ENCODE peak calls at places on chromosomes 6 and 20, in nine cellular contexts. One of them, this sample, is unnamed.
A peak's percentile ranks its signal among the peaks of the same experiment; 100 is the strongest.

GRCh38 chr6:44227138-44227770 is 3.9 kb downstream of the SLC29A1 start:
- DNase-seq in testis: no peak
- DNase-seq in stimulated activated CD4-positive, alpha-beta T cell treated with anti-CD3 and anti-CD28 coated beads, Interleukin-15, amount 100 ng/mL, for 24 hours: no peak
- DNase-seq in heart right ventricle: no peak
- DNase-seq in astrocyte of the spinal cord: no peak
- DNase-seq in NCI-H2081: no peak
- DNase-seq in NCI-H187: no peak
- DNase-seq in ELR: no peak
- DNase-seq in endothelial cell of umbilical vein: no peak
- DNase-seq in this sample: peak; percentile 65

GRCh38 chr6:14670806-14671205 is 553.2 kb downstream of the CD83 start:
- DNase-seq in testis: no peak
- DNase-seq in stimulated activated CD4-positive, alpha-beta T cell treated with anti-CD3 and anti-CD28 coated beads, Interleukin-15, amount 100 ng/mL, for 24 hours: no peak
- DNase-seq in heart right ventricle: no peak
- DNase-seq in astrocyte of the spinal cord: no peak
- DNase-seq in NCI-H2081: no peak
- DNase-seq in NCI-H187: no peak
- DNase-seq in ELR: no peak
- DNase-seq in endothelial cell of umbilical vein: no peak
- DNase-seq in this sample: no peak

GRCh38 chr20:651713-652610 is 1.0 kb downstream of the SRXN1 start:
- DNase-seq in testis: no peak
- DNase-seq in stimulated activated CD4-positive, alpha-beta T cell treated with anti-CD3 and anti-CD28 coated beads, Interleukin-15, amount 100 ng/mL, for 24 hours: peak; percentile 31
- DNase-seq in heart right ventricle: no peak
- DNase-seq in astrocyte of the spinal cord: no peak
- DNase-seq in NCI-H2081: no peak
- DNase-seq in NCI-H187: no peak
- DNase-seq in ELR: peak; percentile 21
- DNase-seq in endothelial cell of umbilical vein: no peak
- DNase-seq in this sample: no peak

GRCh38 chr20:23452776-23453175 is at the start of gene CST11:
- DNase-seq in testis: no peak
- DNase-seq in stimulated activated CD4-positive, alpha-beta T cell treated with anti-CD3 and anti-CD28 coated beads, Interleukin-15, amount 100 ng/mL, for 24 hours: no peak
- DNase-seq in heart right ventricle: no peak
- DNase-seq in astrocyte of the spinal cord: no peak
- DNase-seq in NCI-H2081: no peak
- DNase-seq in NCI-H187: no peak
- DNase-seq in ELR: no peak
- DNase-seq in endothelial cell of umbilical vein: no peak
- DNase-seq in this sample: no peak

GRCh38 chr6:26249709-26249958 is 115.4 kb upstream of the BTN3A2 start:
- DNase-seq in testis: no peak
- DNase-seq in stimulated activated CD4-positive, alpha-beta T cell treated with anti-CD3 and anti-CD28 coated beads, Interleukin-15, amount 100 ng/mL, for 24 hours: no peak
- DNase-seq in heart right ventricle: peak; percentile 10
- DNase-seq in astrocyte of the spinal cord: peak; percentile 74
- DNase-seq in NCI-H2081: peak; percentile 55
- DNase-seq in NCI-H187: no peak
- DNase-seq in ELR: no peak
- DNase-seq in endothelial cell of umbilical vein: peak; percentile 72
- DNase-seq in this sample: no peak

GRCh38 chr20:43755390-43755789 is 28.6 kb upstream of the GTSF1L start:
- DNase-seq in testis: no peak
- DNase-seq in stimulated activated CD4-positive, alpha-beta T cell treated with anti-CD3 and anti-CD28 coated beads, Interleukin-15, amount 100 ng/mL, for 24 hours: no peak
- DNase-seq in heart right ventricle: no peak
- DNase-seq in astrocyte of the spinal cord: peak; percentile 63
- DNase-seq in NCI-H2081: no peak
- DNase-seq in NCI-H187: no peak
- DNase-seq in ELR: peak; percentile 96
- DNase-seq in endothelial cell of umbilical vein: no peak
- DNase-seq in this sample: no peak

GRCh38 chr20:46703435-46703834 is 6.0 kb upstream of the SLC2A10 start:
- DNase-seq in testis: no peak
- DNase-seq in stimulated activated CD4-positive, alpha-beta T cell treated with anti-CD3 and anti-CD28 coated beads, Interleukin-15, amount 100 ng/mL, for 24 hours: no peak
- DNase-seq in heart right ventricle: no peak
- DNase-seq in astrocyte of the spinal cord: no peak
- DNase-seq in NCI-H2081: no peak
- DNase-seq in NCI-H187: no peak
- DNase-seq in ELR: no peak
- DNase-seq in endothelial cell of umbilical vein: no peak
- DNase-seq in this sample: no peak

GRCh38 chr6:18395851-18396187 is 8.7 kb downstream of the RNF144B start:
- DNase-seq in testis: no peak
- DNase-seq in stimulated activated CD4-positive, alpha-beta T cell treated with anti-CD3 and anti-CD28 coated beads, Interleukin-15, amount 100 ng/mL, for 24 hours: no peak
- DNase-seq in heart right ventricle: no peak
- DNase-seq in astrocyte of the spinal cord: no peak
- DNase-seq in NCI-H2081: no peak
- DNase-seq in NCI-H187: no peak
- DNase-seq in ELR: peak; percentile 69
- DNase-seq in endothelial cell of umbilical vein: peak; percentile 37
- DNase-seq in this sample: no peak

GRCh38 chr6:74733830-74734591 is 471.8 kb downstream of the COL12A1 start:
- DNase-seq in testis: no peak
- DNase-seq in stimulated activated CD4-positive, alpha-beta T cell treated with anti-CD3 and anti-CD28 coated beads, Interleukin-15, amount 100 ng/mL, for 24 hours: no peak
- DNase-seq in heart right ventricle: no peak
- DNase-seq in astrocyte of the spinal cord: no peak
- DNase-seq in NCI-H2081: no peak
- DNase-seq in NCI-H187: no peak
- DNase-seq in ELR: no peak
- DNase-seq in endothelial cell of umbilical vein: no peak
- DNase-seq in this sample: no peak

GRCh38 chr20:36585410-36586125 is 12.2 kb downstream of the TGIF2 start:
- DNase-seq in testis: no peak
- DNase-seq in stimulated activated CD4-positive, alpha-beta T cell treated with anti-CD3 and anti-CD28 coated beads, Interleukin-15, amount 100 ng/mL, for 24 hours: no peak
- DNase-seq in heart right ventricle: no peak
- DNase-seq in astrocyte of the spinal cord: no peak
- DNase-seq in NCI-H2081: peak; percentile 17
- DNase-seq in NCI-H187: peak; percentile 30
- DNase-seq in ELR: peak; percentile 91
- DNase-seq in endothelial cell of umbilical vein: no peak
- DNase-seq in this sample: no peak

GRCh38 chr6:137978252-137978896 is 111.3 kb downstream of the TNFAIP3 start:
- DNase-seq in testis: no peak
- DNase-seq in stimulated activated CD4-positive, alpha-beta T cell treated with anti-CD3 and anti-CD28 coated beads, Interleukin-15, amount 100 ng/mL, for 24 hours: peak; percentile 47
- DNase-seq in heart right ventricle: no peak
- DNase-seq in astrocyte of the spinal cord: no peak
- DNase-seq in NCI-H2081: no peak
- DNase-seq in NCI-H187: no peak
- DNase-seq in ELR: peak; percentile 7
- DNase-seq in endothelial cell of umbilical vein: no peak
- DNase-seq in this sample: no peak

GRCh38 chr20:63552481-63553249 is 1.3 kb upstream of the FNDC11 start:
- DNase-seq in testis: no peak
- DNase-seq in stimulated activated CD4-positive, alpha-beta T cell treated with anti-CD3 and anti-CD28 coated beads, Interleukin-15, amount 100 ng/mL, for 24 hours: peak; percentile 35
- DNase-seq in heart right ventricle: no peak
- DNase-seq in astrocyte of the spinal cord: no peak
- DNase-seq in NCI-H2081: no peak
- DNase-seq in NCI-H187: no peak
- DNase-seq in ELR: no peak
- DNase-seq in endothelial cell of umbilical vein: no peak
- DNase-seq in this sample: no peak

GRCh38 chr20:991850-992249 is 10.3 kb downstream of the RSPO4 start:
- DNase-seq in testis: no peak
- DNase-seq in stimulated activated CD4-positive, alpha-beta T cell treated with anti-CD3 and anti-CD28 coated beads, Interleukin-15, amount 100 ng/mL, for 24 hours: peak; percentile 15
- DNase-seq in heart right ventricle: no peak
- DNase-seq in astrocyte of the spinal cord: no peak
- DNase-seq in NCI-H2081: no peak
- DNase-seq in NCI-H187: no peak
- DNase-seq in ELR: no peak
- DNase-seq in endothelial cell of umbilical vein: no peak
- DNase-seq in this sample: no peak

GRCh38 chr20:2206957-2207769 is 88.6 kb upstream of the TGM3 start:
- DNase-seq in testis: peak; percentile 79
- DNase-seq in stimulated activated CD4-positive, alpha-beta T cell treated with anti-CD3 and anti-CD28 coated beads, Interleukin-15, amount 100 ng/mL, for 24 hours: peak; percentile 84
- DNase-seq in heart right ventricle: peak; percentile 47
- DNase-seq in astrocyte of the spinal cord: peak; percentile 55
- DNase-seq in NCI-H2081: peak; percentile 68
- DNase-seq in NCI-H187: peak; percentile 81
- DNase-seq in ELR: peak; percentile 71
- DNase-seq in endothelial cell of umbilical vein: peak; percentile 53
- DNase-seq in this sample: peak; percentile 90

GRCh38 chr20:17557675-17558006 is 12.2 kb upstream of the DSTN start:
- DNase-seq in testis: no peak
- DNase-seq in stimulated activated CD4-positive, alpha-beta T cell treated with anti-CD3 and anti-CD28 coated beads, Interleukin-15, amount 100 ng/mL, for 24 hours: no peak
- DNase-seq in heart right ventricle: no peak
- DNase-seq in astrocyte of the spinal cord: peak; percentile 87
- DNase-seq in NCI-H2081: no peak
- DNase-seq in NCI-H187: no peak
- DNase-seq in ELR: peak; percentile 87
- DNase-seq in endothelial cell of umbilical vein: peak; percentile 88
- DNase-seq in this sample: no peak

GRCh38 chr20:58787211-58788067 is 63.3 kb downstream of the GNAS-AS1 start:
- DNase-seq in testis: no peak
- DNase-seq in stimulated activated CD4-positive, alpha-beta T cell treated with anti-CD3 and anti-CD28 coated beads, Interleukin-15, amount 100 ng/mL, for 24 hours: no peak
- DNase-seq in heart right ventricle: no peak
- DNase-seq in astrocyte of the spinal cord: no peak
- DNase-seq in NCI-H2081: no peak
- DNase-seq in NCI-H187: no peak
- DNase-seq in ELR: no peak
- DNase-seq in endothelial cell of umbilical vein: no peak
- DNase-seq in this sample: no peak

GRCh38 chr20:50569864-50570836 is 60.0 kb downstream of the PTPN1 start:
- DNase-seq in testis: peak; percentile 65
- DNase-seq in stimulated activated CD4-positive, alpha-beta T cell treated with anti-CD3 and anti-CD28 coated beads, Interleukin-15, amount 100 ng/mL, for 24 hours: peak; percentile 51
- DNase-seq in heart right ventricle: no peak
- DNase-seq in astrocyte of the spinal cord: peak; percentile 50
- DNase-seq in NCI-H2081: no peak
- DNase-seq in NCI-H187: no peak
- DNase-seq in ELR: peak; percentile 64
- DNase-seq in endothelial cell of umbilical vein: peak; percentile 42
- DNase-seq in this sample: no peak

GRCh38 chr6:10419749-10420545 is 5.1 kb upstream of the TFAP2A start:
- DNase-seq in testis: no peak
- DNase-seq in stimulated activated CD4-positive, alpha-beta T cell treated with anti-CD3 and anti-CD28 coated beads, Interleukin-15, amount 100 ng/mL, for 24 hours: no peak
- DNase-seq in heart right ventricle: no peak
- DNase-seq in astrocyte of the spinal cord: no peak
- DNase-seq in NCI-H2081: no peak
- DNase-seq in NCI-H187: no peak
- DNase-seq in ELR: no peak
- DNase-seq in endothelial cell of umbilical vein: no peak
- DNase-seq in this sample: no peak

GRCh38 chr6:82057846-82058554 is 189.5 kb downstream of the IBTK start:
- DNase-seq in testis: no peak
- DNase-seq in stimulated activated CD4-positive, alpha-beta T cell treated with anti-CD3 and anti-CD28 coated beads, Interleukin-15, amount 100 ng/mL, for 24 hours: no peak
- DNase-seq in heart right ventricle: no peak
- DNase-seq in astrocyte of the spinal cord: peak; percentile 65
- DNase-seq in NCI-H2081: peak; percentile 23
- DNase-seq in NCI-H187: no peak
- DNase-seq in ELR: no peak
- DNase-seq in endothelial cell of umbilical vein: peak; percentile 84
- DNase-seq in this sample: no peak

This sample was measured in right cardiac atrium.